ENCODE peak calls at places on chromosomes 4 and X, in nine cellular contexts. One of them, this sample, is unnamed.

GRCh38 chr4:830776-831482 is 5.0 kb upstream of the CPLX1 start:
- DNase-seq in IMR-90: no peak
- DNase-seq in mucosa of descending colon: peak
- DNase-seq in hepatocyte: no peak
- DNase-seq in transverse colon: no peak
- DNase-seq in ascending aorta: peak
- DNase-seq in right atrium auricular region: no peak
- DNase-seq in fibroblast of pulmonary artery: no peak
- DNase-seq in endodermal cell: peak
- DNase-seq in this sample: no peak

GRCh38 chr4:139154952-139155557 is 22.0 kb downstream of the ELF2 start:
- DNase-seq in fibroblast of pulmonary artery: no peak
- DNase-seq in transverse colon: no peak
- DNase-seq in IMR-90: no peak
- DNase-seq in mucosa of descending colon: no peak
- DNase-seq in endodermal cell: peak
- DNase-seq in hepatocyte: no peak
- DNase-seq in ascending aorta: no peak
- DNase-seq in right atrium auricular region: no peak
- DNase-seq in this sample: no peak

GRCh38 chr4:38131371-38132139 is 171.4 kb downstream of the PTTG2 start:
- DNase-seq in IMR-90: no peak
- DNase-seq in endodermal cell: peak
- DNase-seq in right atrium auricular region: no peak
- DNase-seq in mucosa of descending colon: no peak
- DNase-seq in hepatocyte: peak
- DNase-seq in fibroblast of pulmonary artery: peak
- DNase-seq in ascending aorta: no peak
- DNase-seq in transverse colon: peak
- DNase-seq in this sample: no peak

GRCh38 chr4:105215609-105216313 is 69.1 kb downstream of the TET2 start:
- DNase-seq in IMR-90: peak
- DNase-seq in transverse colon: no peak
- DNase-seq in mucosa of descending colon: no peak
- DNase-seq in hepatocyte: no peak
- DNase-seq in ascending aorta: no peak
- DNase-seq in endodermal cell: no peak
- DNase-seq in fibroblast of pulmonary artery: peak
- DNase-seq in right atrium auricular region: no peak
- DNase-seq in this sample: no peak

GRCh38 chr4:106830879-106831278 is 205.2 kb downstream of the DKK2 start:
- DNase-seq in ascending aorta: no peak
- DNase-seq in fibroblast of pulmonary artery: no peak
- DNase-seq in endodermal cell: no peak
- DNase-seq in IMR-90: no peak
- DNase-seq in right atrium auricular region: no peak
- DNase-seq in transverse colon: no peak
- DNase-seq in mucosa of descending colon: no peak
- DNase-seq in hepatocyte: no peak
- DNase-seq in this sample: no peak

GRCh38 chr4:56655627-56656345 is 25.3 kb downstream of the HOPX start:
- DNase-seq in transverse colon: peak
- DNase-seq in hepatocyte: peak
- DNase-seq in fibroblast of pulmonary artery: no peak
- DNase-seq in endodermal cell: no peak
- DNase-seq in IMR-90: no peak
- DNase-seq in right atrium auricular region: no peak
- DNase-seq in ascending aorta: no peak
- DNase-seq in mucosa of descending colon: peak
- DNase-seq in this sample: no peak

GRCh38 chr4:110586137-110586850 is 36.6 kb downstream of the PITX2 start:
- DNase-seq in hepatocyte: peak
- DNase-seq in transverse colon: no peak
- DNase-seq in mucosa of descending colon: no peak
- DNase-seq in right atrium auricular region: no peak
- DNase-seq in IMR-90: peak
- DNase-seq in endodermal cell: no peak
- DNase-seq in fibroblast of pulmonary artery: peak
- DNase-seq in ascending aorta: no peak
- DNase-seq in this sample: peak

GRCh38 chr4:100935090-100935489 is 412.2 kb downstream of the PPP3CA start:
- DNase-seq in ascending aorta: no peak
- DNase-seq in endodermal cell: no peak
- DNase-seq in transverse colon: no peak
- DNase-seq in right atrium auricular region: no peak
- DNase-seq in fibroblast of pulmonary artery: peak
- DNase-seq in hepatocyte: no peak
- DNase-seq in IMR-90: peak
- DNase-seq in mucosa of descending colon: no peak
- DNase-seq in this sample: no peak

GRCh38 chr4:76083386-76083785 is 8.9 kb downstream of the ART3 start:
- DNase-seq in ascending aorta: no peak
- DNase-seq in fibroblast of pulmonary artery: no peak
- DNase-seq in transverse colon: no peak
- DNase-seq in mucosa of descending colon: no peak
- DNase-seq in hepatocyte: no peak
- DNase-seq in endodermal cell: no peak
- DNase-seq in IMR-90: no peak
- DNase-seq in right atrium auricular region: no peak
- DNase-seq in this sample: no peak

GRCh38 chr4:7195546-7196282 is 3.4 kb downstream of the SORCS2 start:
- DNase-seq in ascending aorta: peak
- DNase-seq in mucosa of descending colon: no peak
- DNase-seq in hepatocyte: no peak
- DNase-seq in endodermal cell: peak
- DNase-seq in IMR-90: no peak
- DNase-seq in transverse colon: no peak
- DNase-seq in fibroblast of pulmonary artery: no peak
- DNase-seq in right atrium auricular region: no peak
- DNase-seq in this sample: no peak

GRCh38 chr4:57945298-57945697 is 835.1 kb upstream of the IGFBP7 start:
- DNase-seq in hepatocyte: no peak
- DNase-seq in endodermal cell: no peak
- DNase-seq in mucosa of descending colon: no peak
- DNase-seq in ascending aorta: no peak
- DNase-seq in IMR-90: no peak
- DNase-seq in transverse colon: no peak
- DNase-seq in right atrium auricular region: no peak
- DNase-seq in fibroblast of pulmonary artery: no peak
- DNase-seq in this sample: no peak

GRCh38 chr4:2062808-2063524 is 3.8 kb downstream of the NAT8L start:
- DNase-seq in IMR-90: no peak
- DNase-seq in ascending aorta: no peak
- DNase-seq in endodermal cell: no peak
- DNase-seq in transverse colon: no peak
- DNase-seq in right atrium auricular region: no peak
- DNase-seq in hepatocyte: no peak
- DNase-seq in mucosa of descending colon: peak
- DNase-seq in fibroblast of pulmonary artery: no peak
- DNase-seq in this sample: no peak

GRCh38 chrX:19535481-19535880 is 20.2 kb upstream of the MAP3K15 start:
- DNase-seq in transverse colon: no peak
- DNase-seq in right atrium auricular region: no peak
- DNase-seq in ascending aorta: no peak
- DNase-seq in fibroblast of pulmonary artery: peak
- DNase-seq in hepatocyte: peak
- DNase-seq in endodermal cell: no peak
- DNase-seq in mucosa of descending colon: no peak
- DNase-seq in IMR-90: peak
- DNase-seq in this sample: no peak

DNA sequence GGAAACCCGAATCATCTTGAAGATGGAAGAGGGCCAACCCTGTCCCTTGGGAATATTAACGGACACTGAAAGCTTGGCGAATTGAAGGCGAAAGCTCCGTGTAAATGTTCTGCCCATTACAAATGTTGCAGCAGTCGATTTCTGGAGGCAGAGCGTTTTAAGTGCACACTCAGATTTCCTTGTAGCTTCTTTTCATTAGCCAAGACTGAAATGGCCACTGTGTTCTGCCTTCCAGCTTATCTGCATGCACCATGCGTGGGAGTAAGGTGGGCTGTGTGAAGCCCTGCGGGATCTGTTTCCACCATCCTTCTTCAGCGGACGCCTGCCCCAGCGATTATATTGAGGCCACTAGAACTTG is 1.3 kb downstream of the SMIM20 start:
- DNase-seq in mucosa of descending colon: no peak
- DNase-seq in right atrium auricular region: no peak
- DNase-seq in transverse colon: no peak
- DNase-seq in ascending aorta: no peak
- DNase-seq in fibroblast of pulmonary artery: peak
- DNase-seq in hepatocyte: no peak
- DNase-seq in IMR-90: no peak
- DNase-seq in endodermal cell: no peak
- DNase-seq in this sample: no peak
- H3K4me3 ChIP-seq in mucosa of descending colon: no peak
- H3K4me3 ChIP-seq in right atrium auricular region: peak
- H3K4me3 ChIP-seq in transverse colon: no peak
- H3K4me3 ChIP-seq in ascending aorta: peak
- H3K4me3 ChIP-seq in fibroblast of pulmonary artery: peak
- H3K4me3 ChIP-seq in hepatocyte: no peak
- H3K4me3 ChIP-seq in IMR-90: no peak
- H3K4me3 ChIP-seq in endodermal cell: peak
- H3K4me3 ChIP-seq in this sample: no peak

GRCh38 chr4:67871867-67872266 is 11.9 kb downstream of the TMPRSS11D start:
- DNase-seq in fibroblast of pulmonary artery: peak
- DNase-seq in IMR-90: peak
- DNase-seq in endodermal cell: no peak
- DNase-seq in mucosa of descending colon: no peak
- DNase-seq in transverse colon: no peak
- DNase-seq in hepatocyte: peak
- DNase-seq in right atrium auricular region: no peak
- DNase-seq in ascending aorta: no peak
- DNase-seq in this sample: peak
- TF ChIP-seq CTCF in fibroblast of pulmonary artery: peak
- TF ChIP-seq CTCF in IMR-90: peak
- TF ChIP-seq CTCF in endodermal cell: peak
- TF ChIP-seq CTCF in mucosa of descending colon: no peak
- TF ChIP-seq CTCF in transverse colon: no peak
- TF ChIP-seq CTCF in hepatocyte: peak
- TF ChIP-seq CTCF in right atrium auricular region: peak
- TF ChIP-seq CTCF in ascending aorta: no peak
- TF ChIP-seq CTCF in this sample: peak

DNA sequence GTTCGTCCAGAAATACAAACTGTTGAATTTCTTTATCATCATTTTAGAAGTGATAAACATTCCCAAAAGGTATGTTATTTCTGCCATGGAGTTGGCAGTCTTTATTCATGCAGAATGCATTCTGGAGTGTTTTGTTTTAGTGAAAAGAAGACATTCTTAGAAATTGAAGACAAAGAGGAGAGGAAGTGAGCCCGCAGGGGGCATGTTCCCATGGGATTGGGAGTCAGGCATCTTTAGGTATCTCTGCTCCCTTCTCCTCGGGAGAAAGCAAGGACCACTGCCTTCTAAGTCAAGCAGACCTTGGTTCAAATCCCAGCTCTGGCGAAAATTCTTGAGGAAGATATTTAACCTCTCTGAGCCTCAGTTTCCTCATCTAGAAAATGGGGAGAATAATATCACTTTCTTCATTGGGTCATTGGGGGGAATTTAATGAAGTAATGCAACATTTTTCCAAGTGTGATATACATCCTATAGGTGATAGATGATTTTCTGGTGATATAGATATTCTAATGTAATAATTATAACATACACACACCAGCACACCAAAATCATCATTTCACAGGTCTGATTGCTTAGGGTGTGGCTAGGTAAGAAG is 26.5 kb upstream of the CHRNA9 start:
- DNase-seq in transverse colon: no peak
- DNase-seq in right atrium auricular region: no peak
- DNase-seq in hepatocyte: no peak
- DNase-seq in ascending aorta: no peak
- DNase-seq in IMR-90: no peak
- DNase-seq in endodermal cell: peak
- DNase-seq in fibroblast of pulmonary artery: no peak
- DNase-seq in mucosa of descending colon: no peak
- DNase-seq in this sample: no peak
- H3K4me3 ChIP-seq in transverse colon: no peak
- H3K4me3 ChIP-seq in right atrium auricular region: no peak
- H3K4me3 ChIP-seq in hepatocyte: no peak
- H3K4me3 ChIP-seq in ascending aorta: no peak
- H3K4me3 ChIP-seq in IMR-90: no peak
- H3K4me3 ChIP-seq in endodermal cell: no peak
- H3K4me3 ChIP-seq in fibroblast of pulmonary artery: no peak
- H3K4me3 ChIP-seq in mucosa of descending colon: no peak
- H3K4me3 ChIP-seq in this sample: no peak

GRCh38 chrX:69238153-69238959 is 73.1 kb upstream of the PJA1 start:
- DNase-seq in right atrium auricular region: no peak
- DNase-seq in endodermal cell: no peak
- DNase-seq in fibroblast of pulmonary artery: no peak
- DNase-seq in IMR-90: no peak
- DNase-seq in ascending aorta: no peak
- DNase-seq in transverse colon: no peak
- DNase-seq in mucosa of descending colon: no peak
- DNase-seq in hepatocyte: no peak
- DNase-seq in this sample: no peak
- TF ChIP-seq CTCF in right atrium auricular region: no peak
- TF ChIP-seq CTCF in endodermal cell: no peak
- TF ChIP-seq CTCF in fibroblast of pulmonary artery: no peak
- TF ChIP-seq CTCF in IMR-90: no peak
- TF ChIP-seq CTCF in ascending aorta: no peak
- TF ChIP-seq CTCF in transverse colon: no peak
- TF ChIP-seq CTCF in mucosa of descending colon: no peak
- TF ChIP-seq CTCF in hepatocyte: no peak
- TF ChIP-seq CTCF in this sample: no peak